ENCODE peak calls at places on chromosomes 12 and 14, in six cellular contexts. P is left ventricle myocardium inferior, B is pancreas, I is gastrocnemius medialis, Q is Panc1, Y is tibial artery. D is an unnamed sample.

GRCh38 chr12:46197876-46198275 is 71.0 kb downstream of the SLC38A1 start:
- DNase-seq in P (no peak), B (no peak), I (no peak), Q (no peak), Y (no peak), D (no peak)

GRCh38 chr14:49861923-49862673 is 9.5 kb upstream of the NEMF start:
- DNase-seq in P (peak; percentile 81), B (peak; percentile 86), I (peak; percentile 69), Q (peak; percentile 93), Y (peak; percentile 91), D (peak; percentile 84)

GRCh38 chr12:109728921-109729836 is 15.6 kb downstream of the FAM222A start:
- DNase-seq in P (peak; percentile 3), B (peak; percentile 12), I (no peak), Q (no peak), Y (peak; percentile 35), D (no peak)

GRCh38 chr14:94638961-94639817 is 27.0 kb downstream of the SERPINA3 start:
- DNase-seq in P (no peak), B (no peak), I (no peak), Q (no peak), Y (no peak), D (no peak)

GRCh38 chr14:72049462-72049861 is 117.2 kb downstream of the RGS6 start:
- DNase-seq in P (no peak), B (no peak), I (no peak), Q (no peak), Y (no peak), D (no peak)

GRCh38 chr12:94460594-94460959 is 910 bp upstream of the CEP83 start:
- DNase-seq in P (no peak), B (no peak), I (no peak), Q (no peak), Y (no peak), D (no peak)

GRCh38 chr14:104826858-104827172 is 25.9 kb downstream of the ZBTB42 start:
- DNase-seq in P (no peak), B (no peak), I (no peak), Q (no peak), Y (no peak), D (no peak)

GRCh38 chr12:125794401-125794800 is 729.2 kb downstream of the AACS start:
- DNase-seq in P (no peak), B (no peak), I (no peak), Q (no peak), Y (no peak), D (no peak)

GRCh38 chr12:452667-453210 is 7.0 kb upstream of the B4GALNT3 start:
- DNase-seq in P (no peak), B (peak; percentile 32), I (no peak), Q (no peak), Y (no peak), D (no peak)

GRCh38 chr14:90815817-90816662 is at the start of gene TTC7B:
- DNase-seq in P (peak; percentile 62), B (peak; percentile 57), I (no peak), Q (no peak), Y (no peak), D (no peak)

GRCh38 chr12:22978962-22979361 is 354.0 kb downstream of the ETNK1 start:
- DNase-seq in P (no peak), B (no peak), I (no peak), Q (no peak), Y (no peak), D (peak; percentile 80)

GRCh38 chr14:35277179-35277578 is 15.0 kb upstream of the PSMA6 start:
- DNase-seq in P (no peak), B (no peak), I (no peak), Q (no peak), Y (no peak), D (no peak)

GRCh38 chr14:68340262-68340661 is 452.6 kb downstream of the ZFP36L1 start:
- DNase-seq in P (no peak), B (no peak), I (no peak), Q (no peak), Y (no peak), D (no peak)

GRCh38 chr14:104281768-104282301 is 143.4 kb downstream of the KIF26A start:
- DNase-seq in P (peak; percentile 7), B (peak; percentile 4), I (no peak), Q (no peak), Y (peak; percentile 59), D (no peak)

GRCh38 chr14:82872494-82872893 is 1338.8 kb upstream of the SEL1L start:
- DNase-seq in P (no peak), B (peak; percentile 14), I (no peak), Q (no peak), Y (no peak), D (no peak)
- TF ChIP-seq CTCF in P (peak; percentile 11), B (no peak), I (no peak), Q (peak; percentile 11), Y (no peak), D (peak; percentile 2)

GRCh38 chr14:96205059-96205993 is 687 bp downstream of the BDKRB2 start:
- DNase-seq in P (no peak), B (no peak), I (no peak), Q (no peak), Y (no peak), D (no peak)
- H3K4me3 ChIP-seq in P (peak overlapping the region; percentile 59), B (peak overlapping the region; percentile 38), I (peak overlapping the region; percentile 41), Q (peak overlapping the region; percentile 43), Y (peak overlapping the region; percentile 28), D (peak overlapping the region; percentile 76)

DNA sequence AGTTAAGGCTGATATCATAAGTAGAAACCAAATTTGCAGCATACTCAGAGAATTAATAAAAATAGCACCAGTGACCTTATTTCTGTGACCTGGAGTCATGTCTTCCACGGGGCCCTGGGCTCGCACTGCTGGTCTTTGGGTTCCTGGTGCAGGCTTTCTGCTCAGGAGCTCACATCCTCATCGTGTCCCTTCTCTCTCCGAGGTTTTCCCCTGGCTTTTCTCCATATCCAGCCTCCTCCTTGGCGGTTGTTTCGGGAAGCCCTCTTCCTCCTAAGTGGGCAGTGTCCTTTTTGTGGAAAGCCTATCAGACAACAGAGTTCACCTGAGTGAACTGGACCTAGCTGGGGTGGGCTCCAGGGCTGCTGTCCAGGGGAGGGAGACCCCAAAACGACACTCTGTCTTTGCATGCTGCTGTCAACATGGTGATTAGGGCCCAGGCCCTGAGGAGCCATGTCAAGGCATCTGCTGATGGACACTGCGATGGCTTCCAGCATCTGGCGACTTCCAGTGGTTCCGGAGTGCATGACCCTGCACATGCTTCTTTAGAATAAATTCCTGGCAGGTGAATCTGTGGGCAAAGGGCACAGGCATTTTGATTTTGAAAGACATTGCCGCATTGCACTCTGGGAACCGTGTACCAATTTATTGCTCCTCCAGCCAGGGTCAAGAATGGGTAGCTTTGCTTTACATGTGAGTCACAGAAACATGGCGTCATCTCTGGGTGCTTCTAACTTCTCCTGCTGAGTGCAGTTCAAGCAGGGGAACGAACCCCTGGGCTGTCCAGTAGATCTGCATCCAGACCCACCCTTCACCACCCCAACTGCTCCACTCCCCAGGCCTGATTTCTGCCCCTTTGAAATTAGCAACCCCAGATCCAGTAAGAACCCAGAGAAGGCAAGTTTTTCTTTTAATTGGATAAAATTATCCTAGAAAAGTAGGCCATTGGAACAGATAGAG is 136.8 kb downstream of the ADGRD1 start:
- DNase-seq in P (no peak), B (no peak), I (no peak), Q (no peak), Y (no peak), D (no peak)
- H3K27me3 ChIP-seq in P (no peaks in the 10 kb centered on the region), B (no peaks in the 10 kb centered on the region), I (no peaks in the 10 kb centered on the region), Q (no peaks in the 10 kb centered on the region), Y (no peaks in the 10 kb centered on the region), D (no peaks in the 10 kb centered on the region)

DNA sequence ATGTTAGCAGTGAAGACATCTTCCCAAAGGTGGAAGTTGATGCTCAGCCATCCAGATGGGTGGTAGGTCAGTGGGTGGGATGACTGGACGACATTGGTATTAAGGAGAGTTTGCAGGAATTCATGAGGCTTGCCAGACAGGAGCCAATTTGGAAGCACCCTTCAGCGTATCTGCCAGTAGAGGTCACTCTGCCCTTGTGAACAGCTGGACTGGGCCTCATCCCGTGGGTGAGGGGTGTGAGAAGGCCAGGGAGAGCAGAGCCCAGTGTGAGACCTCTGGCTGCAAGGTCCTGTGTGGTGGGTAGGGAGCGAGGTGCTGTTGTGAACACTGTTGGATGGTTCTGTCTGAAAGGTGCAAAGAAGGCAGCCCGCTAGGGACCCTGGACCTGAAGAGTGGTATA is 37.7 kb downstream of the SLC5A8 start:
- DNase-seq in P (no peak), B (no peak), I (no peak), Q (no peak), Y (no peak), D (no peak)
- TF ChIP-seq CTCF in P (no peak), B (no peak), I (no peak), Q (no peak), Y (no peak), D (peak; percentile 4)

GRCh38 chr12:113755098-113755497 is 211.0 kb downstream of the RBM19 start:
- DNase-seq in P (no peak), B (no peak), I (no peak), Q (no peak), Y (no peak), D (no peak)
- H3K4me3 ChIP-seq in P (no peak overlapping the region), B (no peak overlapping the region), I (no peak overlapping the region), Q (no peak overlapping the region), Y (no peak overlapping the region), D (no peak overlapping the region)